ENCODE peak calls at places on chromosome 22, in nine cellular contexts. T, H, B, X, U, V, Z, Q and S are unnamed samples.

GRCh38 chr22:32606181-32606580 is 131.6 kb downstream of the FBXO7 start:
- DNase-seq in V (no peak), H (no peak), T (no peak), U (no peak), Z (no peak), X (no peak), B (no peak), Q (no peak), S (peak)

GRCh38 chr22:20551805-20552449 is 44.5 kb downstream of the MED15 start:
- DNase-seq in B (no peak), Q (no peak), V (no peak), U (no peak), Z (peak), T (no peak), X (no peak), H (no peak), S (no peak)

GRCh38 chr22:47057916-47058585 is 295.6 kb downstream of the TBC1D22A start:
- DNase-seq in V (no peak), Z (no peak), T (no peak), H (no peak), B (no peak), U (no peak), Q (no peak), X (peak), S (no peak)

GRCh38 chr22:48667289-48667688 is 1160.4 kb downstream of the BRD1 start:
- DNase-seq in V (no peak), Q (no peak), T (no peak), B (no peak), Z (no peak), H (no peak), X (no peak), U (no peak), S (no peak)

GRCh38 chr22:32564170-32565001 is 89.8 kb downstream of the FBXO7 start:
- DNase-seq in Z (no peak), Q (no peak), V (peak), H (no peak), T (no peak), U (no peak), X (no peak), B (peak), S (peak)

GRCh38 chr22:23938328-23939016 is 22.5 kb downstream of the GSTT2B start:
- DNase-seq in B (no peak), T (no peak), H (no peak), U (peak), V (no peak), Q (no peak), Z (no peak), X (no peak), S (no peak)

GRCh38 chr22:20741634-20742581 is 32.0 kb upstream of the SERPIND1 start:
- DNase-seq in V (peak), T (peak), B (peak), Q (peak), H (no peak), U (peak), Z (no peak), X (no peak), S (peak)

GRCh38 chr22:28976588-28976987 is 85.0 kb downstream of the C22orf31 start:
- DNase-seq in Z (no peak), T (no peak), U (peak), B (peak), X (no peak), Q (no peak), V (peak), H (peak), S (peak)

GRCh38 chr22:47063606-47064005 is 301.2 kb downstream of the TBC1D22A start:
- DNase-seq in H (no peak), X (no peak), T (no peak), B (no peak), U (no peak), Q (no peak), Z (no peak), V (no peak), S (no peak)

GRCh38 chr22:30969532-30970355 is 679 bp downstream of the TUG1 start:
- DNase-seq in B (peak), V (peak), T (peak), U (peak), H (no peak), X (no peak), Z (peak), Q (peak), S (peak)

GRCh38 chr22:25067851-25068421 is 115.4 kb downstream of the KIAA1671 start:
- DNase-seq in H (no peak), B (no peak), U (no peak), T (no peak), X (no peak), Z (peak), V (no peak), Q (no peak), S (no peak)

GRCh38 chr22:17710023-17710422 is 64.2 kb downstream of the BID start:
- DNase-seq in Z (no peak), V (no peak), H (no peak), B (no peak), U (no peak), X (no peak), Q (no peak), T (no peak), S (no peak)

GRCh38 chr22:48953103-48953720 is 874.5 kb downstream of the BRD1 start:
- DNase-seq in X (peak), U (no peak), Q (no peak), Z (peak), V (no peak), H (no peak), T (no peak), B (no peak), S (no peak)

GRCh38 chr22:20276468-20276867 is 8.3 kb upstream of the RTN4R start:
- DNase-seq in V (no peak), X (no peak), Z (no peak), B (no peak), H (no peak), U (no peak), Q (no peak), T (no peak), S (no peak)

GRCh38 chr22:30943368-30943767 is 25.2 kb downstream of the MORC2 start:
- DNase-seq in Z (no peak), V (no peak), U (no peak), B (no peak), X (no peak), Q (no peak), H (no peak), T (no peak), S (no peak)

GRCh38 chr22:32050678-32051515 is 7.8 kb downstream of the SLC5A1 start:
- DNase-seq in T (peak), X (no peak), U (peak), B (peak), H (peak), Z (no peak), V (peak), Q (peak), S (peak)

GRCh38 chr22:46574993-46575914 is 37.8 kb upstream of the CELSR1 start:
- DNase-seq in V (no peak), Z (no peak), X (peak), T (peak), Q (peak), B (no peak), H (no peak), U (peak), S (no peak)

GRCh38 chr22:49140921-49141680 is 686.6 kb downstream of the BRD1 start:
- DNase-seq in H (no peak), X (no peak), B (no peak), V (no peak), Q (no peak), U (no peak), Z (peak), T (no peak), S (no peak)

GRCh38 chr22:50274311-50274710 is 4.1 kb upstream of the MAPK11 start:
- DNase-seq in H (no peak), X (no peak), Q (peak), U (no peak), Z (no peak), T (peak), B (peak), V (peak), S (peak)

GRCh38 chr22:46542011-46542985 is 4.9 kb upstream of the CELSR1 start:
- DNase-seq in U (peak), T (peak), X (peak), H (no peak), B (peak), V (peak), Q (peak), Z (no peak), S (peak)

GRCh38 chr22:39518996-39519680 is 1.2 kb upstream of the ATF4 start:
- DNase-seq in Q (peak), X (no peak), B (peak), V (peak), H (no peak), U (no peak), T (no peak), Z (peak), S (peak)

GRCh38 chr22:42688241-42688913 is 32.3 kb downstream of the A4GALT start:
- DNase-seq in X (peak), H (peak), T (peak), Z (peak), U (peak), V (peak), B (peak), Q (peak), S (peak)

GRCh38 chr22:29623553-29624169 is 20.2 kb downstream of the NF2 start:
- DNase-seq in T (no peak), H (no peak), U (no peak), Z (no peak), X (no peak), Q (no peak), B (no peak), V (no peak), S (no peak)

GRCh38 chr22:21754523-21755128 is 19.0 kb upstream of the YPEL1 start:
- DNase-seq in B (peak), H (no peak), V (no peak), U (no peak), X (no peak), Z (no peak), Q (no peak), T (no peak), S (peak)

GRCh38 chr22:49263101-49263500 is 564.6 kb downstream of the BRD1 start:
- DNase-seq in X (no peak), T (no peak), U (no peak), V (no peak), H (no peak), B (no peak), Q (no peak), Z (peak), S (no peak)

GRCh38 chr22:32698926-32699619 is 102.4 kb upstream of the TIMP3 start:
- DNase-seq in Q (no peak), Z (peak), T (no peak), H (no peak), B (no peak), U (no peak), V (no peak), X (no peak), S (peak)

GRCh38 chr22:25953276-25953675 is 211.3 kb downstream of the MYO18B start:
- DNase-seq in Q (no peak), U (no peak), B (no peak), H (no peak), Z (no peak), T (no peak), X (no peak), V (no peak), S (no peak)

GRCh38 chr22:46815896-46816721 is 53.7 kb downstream of the TBC1D22A start:
- DNase-seq in T (peak), X (no peak), B (peak), H (no peak), V (peak), U (no peak), Z (peak), Q (no peak), S (peak)

GRCh38 chr22:29524440-29525191 is 28.9 kb downstream of the THOC5 start:
- DNase-seq in B (peak), Z (no peak), Q (peak), V (peak), H (no peak), T (peak), U (peak), X (no peak), S (peak)

GRCh38 chr22:48749555-48750227 is 1078.0 kb downstream of the BRD1 start:
- DNase-seq in T (no peak), Z (peak), B (no peak), H (no peak), U (no peak), V (no peak), Q (peak), X (no peak), S (no peak)

GRCh38 chr22:40043086-40043485 is 48.3 kb downstream of the FAM83F start:
- DNase-seq in Z (peak), U (no peak), B (peak), T (no peak), H (no peak), X (no peak), Q (peak), V (no peak), S (no peak)

GRCh38 chr22:16970446-16970845 is 37.6 kb downstream of the GAB4 start:
- DNase-seq in Q (no peak), X (no peak), B (no peak), Z (no peak), U (no peak), V (no peak), T (no peak), H (no peak), S (no peak)

GRCh38 chr22:49139492-49140151 is 688.1 kb downstream of the BRD1 start:
- DNase-seq in H (no peak), Z (peak), U (no peak), V (no peak), X (no peak), T (no peak), B (no peak), Q (no peak), S (no peak)

DNA sequence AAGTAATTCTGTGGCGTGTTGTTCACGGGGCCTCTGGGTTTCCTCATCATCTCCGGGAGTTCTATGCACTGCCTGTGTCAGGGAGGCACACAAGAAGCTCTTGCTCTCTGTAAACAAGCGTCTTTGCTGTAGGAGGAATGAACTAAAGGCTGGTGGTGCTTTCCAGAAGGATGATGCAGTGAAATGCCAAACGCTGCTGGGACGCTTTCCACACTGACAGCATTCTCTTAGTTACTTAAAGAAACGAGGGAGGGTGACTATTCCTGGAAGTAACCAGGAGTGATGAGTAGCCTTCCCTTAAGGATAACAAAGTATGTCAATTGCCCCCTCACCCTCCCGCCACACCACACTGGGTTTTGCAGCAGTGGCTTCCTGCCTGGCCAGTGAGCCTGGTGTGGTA is 38.5 kb upstream of the NUP50 start:
- DNase-seq in T (no peak), Q (peak), H (no peak), V (peak), B (peak), Z (no peak), X (no peak), U (no peak), S (peak)
- TF ChIP-seq CTCF in T (no peak), Q (no peak), H (no peak), V (no peak), B (no peak), Z (no peak), X (no peak), U (no peak), S (no peak)

DNA sequence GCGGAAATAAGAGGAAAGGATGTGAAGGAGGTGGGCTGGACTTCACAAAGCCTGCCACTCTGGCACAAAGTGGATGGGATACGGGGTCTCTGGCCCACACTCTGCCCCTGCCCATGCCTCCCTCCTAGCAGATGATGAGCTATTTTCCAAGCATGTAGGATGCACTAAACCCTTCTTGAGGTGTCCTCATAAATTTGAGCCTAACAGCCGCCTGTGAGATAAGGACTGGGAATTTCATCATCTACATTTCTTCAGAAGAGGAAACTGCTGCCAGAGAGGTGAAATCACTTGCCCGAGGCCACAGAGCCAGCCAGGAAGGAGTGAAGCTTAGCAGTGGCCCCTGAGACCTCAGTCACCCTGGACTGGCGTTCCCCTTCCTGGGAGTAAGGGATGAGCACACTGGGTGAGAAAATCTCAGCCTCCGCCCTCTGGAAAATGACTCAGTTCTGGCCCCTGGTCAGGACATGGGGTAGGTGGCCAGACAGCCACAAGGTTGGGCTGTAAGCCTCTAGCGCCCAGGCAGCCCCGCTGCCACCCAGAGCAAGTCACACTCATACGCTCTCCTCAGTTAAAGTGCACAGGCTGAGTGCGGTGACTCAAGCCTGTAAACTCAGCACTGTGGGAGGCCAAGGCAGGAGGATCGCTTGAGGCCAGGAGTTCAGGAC is 27.9 kb downstream of the MB start:
- DNase-seq in U (peak), X (no peak), B (peak), Q (peak), H (peak), V (peak), T (peak), Z (no peak), S (peak)
- TF ChIP-seq CTCF in U (no peak), X (no peak), B (no peak), Q (no peak), H (no peak), V (peak), T (no peak), Z (no peak), S (no peak)

GRCh38 chr22:34324763-34325162 is 404.5 kb upstream of the LARGE1 start:
- DNase-seq in X (no peak), H (no peak), B (no peak), U (no peak), Q (no peak), V (no peak), T (no peak), Z (no peak), S (no peak)

DNA sequence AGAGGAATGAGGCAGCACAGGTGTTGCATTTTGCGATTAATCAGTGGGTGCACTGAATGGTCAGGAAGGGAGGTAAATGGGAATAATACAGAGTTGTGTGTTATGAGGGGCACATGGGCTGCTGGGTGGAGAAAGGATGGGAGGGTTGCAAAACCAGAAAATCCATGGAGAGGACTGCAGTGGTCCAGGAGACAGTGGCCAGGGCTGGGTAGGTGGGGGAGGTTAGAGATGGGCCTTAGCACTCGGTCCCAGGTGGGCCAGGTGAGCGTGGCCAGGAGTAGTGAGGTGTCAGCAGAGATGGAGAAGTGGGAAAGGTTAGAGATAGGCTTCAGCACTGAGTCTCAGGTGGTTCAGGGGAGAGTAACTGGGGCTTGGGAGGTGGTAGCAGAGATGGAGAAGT is 399.1 kb upstream of the LARGE1 start:
- DNase-seq in X (no peak), B (no peak), Q (no peak), Z (no peak), V (no peak), H (no peak), T (no peak), U (no peak), S (no peak)
- TF ChIP-seq CTCF in X (no peak), B (no peak), Q (no peak), Z (no peak), V (no peak), H (no peak), T (no peak), U (no peak), S (no peak)

GRCh38 chr22:36409911-36410756 is 22.4 kb upstream of the MYH9 start:
- DNase-seq in Q (peak), V (no peak), H (no peak), U (peak), Z (no peak), X (peak), B (no peak), T (peak), S (peak)
- TF ChIP-seq CTCF in Q (peak), V (no peak), H (no peak), U (peak), Z (no peak), X (no peak), B (no peak), T (peak), S (no peak)

DNA sequence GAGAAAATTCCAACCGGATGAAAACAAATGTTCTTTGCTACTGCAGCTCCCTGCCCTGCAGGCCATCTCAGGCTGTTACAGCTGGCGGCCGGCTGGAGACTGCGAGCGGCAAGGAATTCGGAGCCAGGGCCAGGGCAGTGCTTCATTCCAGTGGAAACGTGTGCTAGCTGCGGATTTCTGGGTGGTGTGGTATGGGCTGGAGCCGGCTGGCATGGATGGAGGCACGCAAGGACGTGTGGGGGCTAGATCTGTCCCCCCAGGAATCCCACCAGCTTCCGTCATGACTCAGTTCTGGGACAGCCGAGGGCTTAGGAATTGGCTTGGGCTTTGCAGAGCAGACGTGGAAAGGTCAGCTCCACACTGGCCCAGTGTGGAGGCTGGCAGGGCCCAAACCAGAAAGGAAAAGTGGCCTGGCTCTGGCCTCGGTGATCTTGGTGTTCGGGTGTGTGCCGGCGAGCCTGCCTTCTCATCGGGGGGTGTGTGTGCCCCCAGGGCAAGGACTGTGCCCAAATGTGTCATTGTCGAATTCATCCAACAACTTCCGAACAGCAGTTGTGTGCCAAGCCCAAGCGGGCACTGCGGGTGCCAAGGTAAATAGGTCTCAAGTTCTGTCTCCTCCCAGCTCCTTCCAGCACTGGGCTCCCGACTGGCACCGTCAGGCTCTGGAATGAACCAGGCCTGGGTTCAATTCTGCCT is 48.1 kb upstream of the SHISAL1 start:
- DNase-seq in V (peak), U (peak), X (peak), B (peak), H (peak), T (peak), Q (peak), Z (peak), S (peak)
- TF ChIP-seq CTCF in V (peak), U (peak), X (peak), B (no peak), H (peak), T (no peak), Q (no peak), Z (peak), S (peak)